ENCODE peak calls at places on chromosomes 3 and 15, in six cellular contexts. O is epithelial cell of esophagus, F is Peyer's patch, Y is HFFc6, V is T-helper 1 cell, Z is left ventricle myocardium inferior. A is an unnamed sample.

GRCh38 chr3:147937341-147937740 is 528.2 kb downstream of the ZIC1 start:
- DNase-seq in Z (no peak), Y (peak), O (peak), F (no peak), V (no peak), A (no peak)

GRCh38 chr15:73787621-73788020 is 34.5 kb upstream of the INSYN1 start:
- DNase-seq in Z (no peak), Y (no peak), V (no peak), O (peak), F (no peak), A (no peak)

GRCh38 chr3:184690236-184690883 is 21.5 kb downstream of the MAGEF1 start:
- DNase-seq in F (no peak), Z (no peak), O (no peak), V (no peak), Y (no peak), A (no peak)

GRCh38 chr3:5231067-5231466 is 43.6 kb downstream of the EDEM1 start:
- DNase-seq in O (no peak), F (no peak), Y (no peak), V (no peak), Z (no peak), A (no peak)

GRCh38 chr3:192372627-192373026 is 354.7 kb downstream of the FGF12 start:
- DNase-seq in V (no peak), F (no peak), Y (no peak), O (no peak), Z (no peak), A (no peak)

GRCh38 chr3:49273825-49274532 is 3.1 kb downstream of the C3orf62 start:
- DNase-seq in Z (no peak), Y (no peak), V (no peak), F (no peak), O (no peak), A (no peak)

GRCh38 chr3:194257916-194258668 is 93.0 kb downstream of the CPN2 start:
- DNase-seq in F (no peak), Z (no peak), O (no peak), V (no peak), Y (no peak), A (no peak)

GRCh38 chr3:123320224-123320623 is 118.5 kb downstream of the SEC22A start:
- DNase-seq in O (no peak), Z (no peak), Y (no peak), V (no peak), F (no peak), A (no peak)

GRCh38 chr3:99883693-99884092 is 66.0 kb downstream of the CMSS1 start:
- DNase-seq in V (no peak), F (no peak), O (no peak), Z (no peak), Y (no peak), A (no peak)

GRCh38 chr15:73244333-73244732 is 124.4 kb downstream of the HCN4 start:
- DNase-seq in F (no peak), Z (no peak), V (no peak), O (peak), Y (no peak), A (no peak)

GRCh38 chr15:41546846-41547786 is 3.1 kb upstream of the RPAP1 start:
- DNase-seq in O (peak), Y (peak), V (no peak), F (peak), Z (no peak), A (no peak)

GRCh38 chr3:105367063-105367405 is 325 bp downstream of the ALCAM start:
- DNase-seq in Z (no peak), V (peak), F (peak), Y (no peak), O (peak), A (peak)

GRCh38 chr15:72319360-72319984 is 485 bp downstream of the CELF6 start:
- DNase-seq in F (peak), Y (peak), O (peak), V (peak), Z (peak), A (peak)

GRCh38 chr15:42306681-42307080 is 33.4 kb upstream of the TMEM87A start:
- DNase-seq in O (no peak), F (no peak), Z (no peak), V (no peak), Y (no peak), A (no peak)

GRCh38 chr3:143190101-143190500 is 70.5 kb downstream of the CHST2 start:
- DNase-seq in Y (no peak), Z (no peak), V (no peak), O (peak), F (no peak), A (no peak)

GRCh38 chr3:133783762-133784161 is 21.9 kb upstream of the SRPRB start:
- DNase-seq in V (no peak), Y (no peak), O (no peak), F (no peak), Z (no peak), A (no peak)

GRCh38 chr3:21405671-21406667 is 345.0 kb downstream of the ZNF385D start:
- DNase-seq in F (peak), V (no peak), O (no peak), Z (no peak), Y (no peak), A (no peak)

GRCh38 chr3:171055336-171056178 is 29.0 kb upstream of the SLC2A2 start:
- DNase-seq in O (peak), V (no peak), Z (no peak), F (no peak), Y (peak), A (no peak)

GRCh38 chr3:56879453-56880224 is 77.9 kb upstream of the ARHGEF3 start:
- DNase-seq in Z (no peak), O (peak), Y (peak), V (no peak), F (no peak), A (no peak)

GRCh38 chr3:66401578-66402382 is 99.0 kb downstream of the LRIG1 start:
- DNase-seq in Z (no peak), O (no peak), V (no peak), F (no peak), Y (no peak), A (no peak)

GRCh38 chr15:68616397-68616796 is 37.6 kb downstream of the CORO2B start:
- DNase-seq in Z (no peak), F (no peak), V (no peak), Y (no peak), O (no peak), A (no peak)

GRCh38 chr3:57169872-57170623 is 4.9 kb upstream of the IL17RD start:
- DNase-seq in V (peak), Z (peak), O (peak), F (peak), Y (peak), A (peak)

GRCh38 chr15:62503451-62503850 is 338.4 kb upstream of the C2CD4B start:
- DNase-seq in V (no peak), F (no peak), O (no peak), Z (no peak), Y (no peak), A (peak)

GRCh38 chr15:29090617-29091466 is 178.8 kb downstream of the NSMCE3 start:
- DNase-seq in Z (no peak), O (peak), V (peak), F (no peak), Y (no peak), A (no peak)

GRCh38 chr3:20064796-20065564 is 24.7 kb downstream of the KAT2B start:
- DNase-seq in O (peak), Z (no peak), F (no peak), V (no peak), Y (no peak), A (no peak)

GRCh38 chr3:106204160-106204868 is 335.5 kb upstream of the CBLB start:
- DNase-seq in Y (no peak), V (no peak), O (peak), F (no peak), Z (no peak), A (no peak)

GRCh38 chr3:143443851-143444331 is 324.3 kb downstream of the CHST2 start:
- DNase-seq in F (peak), Z (no peak), O (peak), Y (peak), V (no peak), A (peak)

GRCh38 chr3:2468816-2469215 is 370.1 kb downstream of the CNTN4 start:
- DNase-seq in Y (no peak), V (no peak), Z (no peak), O (no peak), F (no peak), A (no peak)

GRCh38 chr15:85625856-85626255 is 168.9 kb downstream of the KLHL25 start:
- DNase-seq in Z (no peak), Y (no peak), F (no peak), V (no peak), O (peak), A (no peak)

GRCh38 chr15:33007295-33007855 is 187.1 kb downstream of the FMN1 start:
- DNase-seq in Z (no peak), F (no peak), Y (peak), V (no peak), O (peak), A (no peak)

GRCh38 chr3:196237203-196237602 is 20.9 kb downstream of the SLC51A start:
- DNase-seq in F (no peak), Z (no peak), O (no peak), V (no peak), Y (no peak), A (no peak)

GRCh38 chr3:100245932-100246331 is 14.9 kb upstream of the TBC1D23 start:
- DNase-seq in F (no peak), Z (no peak), Y (peak), V (no peak), O (no peak), A (no peak)

GRCh38 chr3:136120373-136121348 is 75.5 kb downstream of the MSL2 start:
- DNase-seq in F (no peak), O (no peak), V (no peak), Z (no peak), Y (peak), A (no peak)

GRCh38 chr15:73889053-73889452 is 15.7 kb downstream of the TBC1D21 start:
- DNase-seq in Y (no peak), Z (no peak), F (no peak), O (no peak), V (no peak), A (no peak)

GRCh38 chr3:37762698-37763097 is 99.0 kb upstream of the CTDSPL start:
- DNase-seq in Z (no peak), V (no peak), O (peak), F (no peak), Y (no peak), A (no peak)

GRCh38 chr15:62603757-62604156 is 438.7 kb upstream of the C2CD4B start:
- DNase-seq in Z (no peak), Y (peak), V (no peak), O (peak), F (no peak), A (no peak)

A was measured in left colon.